ENCODE peak calls at places on chromosomes 11 and 22, in six cellular contexts. A, S, L, K, H and W are unnamed samples.
A peak's percentile ranks its signal among the peaks of the same experiment; 100 is the strongest.

GRCh38 chr22:26974914-26975313 is 317.5 kb downstream of the MIAT start:
- DNase-seq in H (no peak), S (no peak), L (no peak), K (no peak), A (no peak), W (no peak)

GRCh38 chr11:44675906-44676305 is 50.9 kb upstream of the TSPAN18 start:
- DNase-seq in H (no peak), S (no peak), K (no peak), A (no peak), L (no peak), W (no peak)

GRCh38 chr22:46846154-46846831 is 83.8 kb downstream of the TBC1D22A start:
- DNase-seq in L (no peak), K (peak; percentile 65), H (no peak), S (no peak), A (no peak), W (no peak)

GRCh38 chr22:31286360-31287255 is 5.7 kb downstream of the PIK3IP1 start:
- DNase-seq in L (no peak), A (no peak), S (no peak), K (no peak), H (no peak), W (no peak)

GRCh38 chr11:14300661-14301304 is 58.2 kb downstream of the RRAS2 start:
- DNase-seq in S (peak; percentile 63), K (peak; percentile 80), L (peak; percentile 44), A (no peak), H (peak; percentile 6), W (peak; percentile 82)

GRCh38 chr11:17314232-17314547 is 37.4 kb upstream of the NCR3LG1 start:
- DNase-seq in K (peak; percentile 49), S (no peak), A (no peak), L (no peak), H (no peak), W (no peak)

GRCh38 chr11:69300124-69301032 is 6.4 kb downstream of the MYEOV start:
- DNase-seq in A (no peak), S (no peak), H (no peak), L (peak; percentile 86), K (peak; percentile 87), W (no peak)

GRCh38 chr11:95863486-95864140 is 60.3 kb downstream of the MTMR2 start:
- DNase-seq in A (no peak), K (peak; percentile 28), L (no peak), S (no peak), H (no peak), W (no peak)

GRCh38 chr11:86548278-86548917 is 124.0 kb downstream of the ME3 start:
- DNase-seq in A (no peak), K (no peak), L (no peak), H (no peak), S (no peak), W (no peak)

GRCh38 chr11:134272381-134273316 is 3.5 kb upstream of the GLB1L3 start:
- DNase-seq in K (no peak), L (no peak), A (no peak), H (no peak), S (no peak), W (peak; percentile 76)

GRCh38 chr11:61783717-61784505 is 8.5 kb downstream of the TMEM258 start:
- DNase-seq in L (no peak), A (no peak), H (no peak), K (no peak), S (peak; percentile 34), W (no peak)

GRCh38 chr11:92504004-92504403 is 279.4 kb downstream of the FAT3 start:
- DNase-seq in L (no peak), A (no peak), S (no peak), K (no peak), H (no peak), W (no peak)

GRCh38 chr22:41589260-41589600 is 410 bp downstream of the PMM1 start:
- DNase-seq in A (no peak), S (no peak), L (no peak), H (no peak), K (no peak), W (peak; percentile 43)

GRCh38 chr22:30743257-30744020 is 48.8 kb downstream of the OSBP2 start:
- DNase-seq in S (no peak), K (no peak), A (no peak), H (no peak), L (no peak), W (no peak)

GRCh38 chr22:46971141-46971775 is 208.8 kb downstream of the TBC1D22A start:
- DNase-seq in K (no peak), A (no peak), H (no peak), L (no peak), S (peak; percentile 65), W (no peak)

GRCh38 chr11:69075421-69076128 is 26.8 kb downstream of the TPCN2 start:
- DNase-seq in A (no peak), H (peak; percentile 51), S (peak; percentile 88), K (peak; percentile 81), L (no peak), W (no peak)

GRCh38 chr22:37197451-37198289 is 9.6 kb upstream of the C1QTNF6 start:
- DNase-seq in S (peak; percentile 84), K (peak; percentile 92), H (no peak), A (peak; percentile 79), L (peak; percentile 99), W (no peak)

GRCh38 chr22:30881361-30882180 is 87.0 kb downstream of the MORC2 start:
- DNase-seq in L (no peak), S (peak; percentile 45), A (peak; percentile 66), K (no peak), H (no peak), W (no peak)

GRCh38 chr11:35334385-35335090 is 84.8 kb downstream of the SLC1A2 start:
- DNase-seq in A (no peak), H (no peak), L (no peak), K (no peak), S (no peak), W (no peak)

GRCh38 chr22:23163665-23164064 is 16.6 kb upstream of the BCR start:
- DNase-seq in L (no peak), H (no peak), K (no peak), A (no peak), S (peak; percentile 79), W (no peak)

GRCh38 chr11:63874511-63874910 is 35.6 kb downstream of the MARK2 start:
- DNase-seq in A (no peak), H (no peak), K (no peak), S (no peak), L (no peak), W (no peak)

GRCh38 chr22:24444251-24444650 is 16.9 kb downstream of the ADORA2A start:
- DNase-seq in H (no peak), S (no peak), A (no peak), L (no peak), K (no peak), W (no peak)

GRCh38 chr11:76615950-76616349 is 54.6 kb downstream of the LRRC32 start:
- DNase-seq in H (peak; percentile 79), K (no peak), S (no peak), A (peak; percentile 58), L (no peak), W (no peak)

GRCh38 chr11:123408619-123409455 is 21.2 kb upstream of the GRAMD1B start:
- DNase-seq in L (no peak), K (no peak), H (no peak), A (no peak), S (no peak), W (no peak)

GRCh38 chr11:67045314-67045713 is 11.3 kb upstream of the RHOD start:
- DNase-seq in S (peak; percentile 82), H (no peak), K (peak; percentile 90), A (no peak), L (peak; percentile 21), W (no peak)

GRCh38 chr11:10407749-10408472 is 47.2 kb upstream of the AMPD3 start:
- DNase-seq in K (no peak), S (peak; percentile 74), H (no peak), L (no peak), A (no peak), W (no peak)

GRCh38 chr11:73299751-73300150 is 8.3 kb upstream of the ARHGEF17 start:
- DNase-seq in L (no peak), S (peak; percentile 19), K (no peak), A (no peak), H (no peak), W (no peak)

GRCh38 chr11:130166457-130166784 is 6.8 kb downstream of the ST14 start:
- DNase-seq in S (no peak), K (peak; percentile 99), H (no peak), L (peak; percentile 98), A (no peak), W (no peak)

GRCh38 chr22:30204015-30204741 is 42.4 kb downstream of the LIF start:
- DNase-seq in K (no peak), S (no peak), H (no peak), L (no peak), A (no peak), W (no peak)

DNA sequence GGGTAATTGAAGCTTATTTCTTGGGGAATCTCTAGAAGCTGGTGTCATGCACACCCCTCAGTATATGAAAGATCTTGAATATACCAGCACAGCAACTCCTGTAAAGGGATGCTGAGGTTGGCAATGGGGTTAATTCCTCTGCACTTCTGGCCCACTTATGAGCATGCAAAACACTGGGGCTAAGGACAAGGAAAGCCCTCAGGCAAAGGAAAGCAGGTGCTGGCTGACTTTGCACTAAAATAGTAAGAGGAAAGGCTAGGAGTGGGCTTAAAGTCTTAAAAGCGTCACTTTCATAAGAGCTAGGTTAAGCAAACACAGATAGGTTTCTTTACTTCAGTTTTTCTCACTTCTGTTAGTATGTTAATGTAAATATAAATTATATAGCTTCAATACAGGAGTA is 572.6 kb upstream of the LUZP2 start:
- DNase-seq in K (no peak), L (no peak), A (no peak), S (no peak), H (no peak), W (peak; percentile 39)
- H3K4me1 ChIP-seq in K (no peaks in the 10 kb centered on the region), L (no peaks in the 10 kb centered on the region), A (no peaks in the 10 kb centered on the region), S (no peaks in the 10 kb centered on the region), H (no peaks in the 10 kb centered on the region), W (no peaks in the 10 kb centered on the region)

DNA sequence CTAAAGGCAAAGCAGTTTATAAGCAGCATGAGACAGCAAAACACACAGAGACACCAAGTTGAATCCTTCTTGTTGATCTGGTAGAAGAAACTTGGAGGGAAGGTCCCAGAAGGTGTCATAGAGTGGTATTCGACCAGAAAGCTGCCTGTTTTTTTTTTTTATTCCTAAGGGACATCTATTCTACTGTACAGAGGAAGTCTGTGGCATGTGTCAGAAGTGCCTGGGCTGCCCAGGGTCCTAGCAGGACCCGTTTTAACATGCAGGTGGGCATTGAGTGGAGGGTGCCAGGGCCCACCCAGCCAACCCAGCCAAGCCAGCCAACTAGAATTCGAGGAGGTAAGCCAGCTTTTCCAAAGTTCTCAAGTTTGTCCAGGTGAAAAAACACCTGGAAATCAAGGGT is 68.0 kb upstream of the ATXN10 start:
- DNase-seq in K (no peak), H (no peak), L (no peak), S (no peak), A (no peak), W (no peak)
- H3K4me1 ChIP-seq in K (peaks cover 28% of the 10 kb centered on the region), H (no peaks in the 10 kb centered on the region), L (peaks cover 42% of the 10 kb centered on the region), S (peaks cover 6% of the 10 kb centered on the region), A (peaks cover 36% of the 10 kb centered on the region), W (no peaks in the 10 kb centered on the region)

DNA sequence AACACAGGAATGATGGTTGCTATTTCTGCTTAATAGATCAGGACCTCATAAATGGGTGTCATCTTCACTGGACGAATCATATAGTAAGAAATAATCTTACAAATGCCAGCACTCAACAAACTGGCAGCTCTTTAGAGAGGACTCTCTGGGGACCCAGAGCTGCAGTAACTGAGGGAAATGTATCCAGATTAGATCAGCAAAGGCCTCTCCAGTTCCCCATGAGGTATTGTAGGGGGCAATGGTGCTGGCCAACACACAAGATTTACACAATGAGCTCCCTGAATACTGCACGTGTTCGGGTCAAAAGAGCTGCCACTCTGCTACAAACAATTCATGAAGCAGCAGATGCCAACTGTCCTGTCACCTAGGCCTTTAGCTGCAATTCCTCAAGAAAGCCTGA is 110.2 kb downstream of the RBFOX2 start:
- DNase-seq in A (no peak), H (no peak), L (no peak), K (no peak), S (no peak), W (no peak)
- H3K4me1 ChIP-seq in A (peaks cover 45% of the 10 kb centered on the region), H (peaks cover 77% of the 10 kb centered on the region), L (peaks cover 63% of the 10 kb centered on the region), K (peaks cover 32% of the 10 kb centered on the region), S (peaks cover 72% of the 10 kb centered on the region), W (peaks cover 32% of the 10 kb centered on the region)

GRCh38 chr22:48689206-48689605 is 1138.5 kb downstream of the BRD1 start:
- DNase-seq in L (no peak), H (no peak), S (peak; percentile 14), K (no peak), A (no peak), W (no peak)
- H3K4me1 ChIP-seq in L (no peaks in the 10 kb centered on the region), H (no peaks in the 10 kb centered on the region), S (no peaks in the 10 kb centered on the region), K (no peaks in the 10 kb centered on the region), A (no peaks in the 10 kb centered on the region), W (no peaks in the 10 kb centered on the region)